ENCODE peak calls at places on chromosomes 2 and 18, in six cellular contexts. D is HCT116, G is sigmoid colon, R is tibial nerve, X is heart left ventricle, W is IMR-90. J is an unnamed sample. For H3K4me1 and H3K27me3, the result is how much of the 10 kb centered on the place peaks cover.

GRCh38 chr18:12102136-12102842 is 8.6 kb downstream of the ANKRD62 start:
- DNase-seq in W (no peak), D (no peak), X (no peak), R (no peak), G (no peak), J (no peak)

GRCh38 chr18:13461488-13461887 is 242.9 kb downstream of the LDLRAD4 start:
- DNase-seq in R (no peak), W (no peak), X (no peak), D (no peak), G (no peak), J (no peak)

GRCh38 chr2:96860065-96861029 is 2.5 kb upstream of the ANKRD39 start:
- DNase-seq in X (no peak), D (no peak), W (no peak), R (no peak), G (peak), J (no peak)

GRCh38 chr2:236872971-236873370 is 212.7 kb upstream of the COPS8 start:
- DNase-seq in X (no peak), G (no peak), R (no peak), D (no peak), W (no peak), J (no peak)

GRCh38 chr2:1654696-1655374 is 89.5 kb downstream of the PXDN start:
- DNase-seq in D (no peak), G (peak), R (no peak), W (no peak), X (no peak), J (no peak)

GRCh38 chr2:13669607-13670006 is 952.9 kb downstream of the TRIB2 start:
- DNase-seq in W (no peak), R (no peak), G (no peak), D (no peak), X (no peak), J (no peak)

GRCh38 chr2:151840216-151840691 is 12.0 kb upstream of the ARL5A start:
- DNase-seq in W (no peak), R (no peak), G (no peak), D (no peak), X (no peak), J (no peak)

GRCh38 chr2:219398721-219399333 is 11.1 kb upstream of the DNPEP start:
- DNase-seq in G (no peak), W (peak), D (no peak), R (no peak), X (no peak), J (peak)

GRCh38 chr2:121386707-121387106 is 101.7 kb upstream of the TFCP2L1 start:
- DNase-seq in X (no peak), R (no peak), G (no peak), D (no peak), W (peak), J (no peak)

GRCh38 chr2:145324748-145325147 is 804.8 kb upstream of the ZEB2 start:
- DNase-seq in R (no peak), W (no peak), X (no peak), G (no peak), D (no peak), J (no peak)
- TF ChIP-seq POLR2A in R (no peak), W (no peak), X (no peak), G (no peak), D (no peak), J (no peak)

GRCh38 chr2:25312958-25313710 is 28.6 kb downstream of the DNMT3A start:
- DNase-seq in W (no peak), D (no peak), R (no peak), G (no peak), X (no peak), J (no peak)

GRCh38 chr2:25310690-25310964 is 31.1 kb downstream of the DNMT3A start:
- DNase-seq in D (no peak), R (no peak), G (no peak), W (no peak), X (no peak), J (no peak)

GRCh38 chr2:25310965-25311865 is 30.5 kb downstream of the DNMT3A start:
- DNase-seq in X (peak), W (no peak), R (no peak), D (peak), G (no peak), J (peak)

GRCh38 chr2:25313711-25314513 is 27.8 kb downstream of the DNMT3A start:
- DNase-seq in R (no peak), W (no peak), X (no peak), D (no peak), G (no peak), J (no peak)

GRCh38 chr2:25311866-25312575 is 29.7 kb downstream of the DNMT3A start:
- DNase-seq in D (no peak), R (no peak), W (no peak), G (no peak), X (no peak), J (no peak)
- H3K4me1 ChIP-seq in D (under half), R (under half), W (under half), G (under half), X (half or more), J (half or more)

GRCh38 chr2:100139114-100139513 is 3.3 kb downstream of the AFF3 start:
- DNase-seq in R (no peak), X (no peak), D (no peak), W (no peak), G (no peak), J (no peak)
- H3K27me3 ChIP-seq in R (under half), X (under half), D (under half), W (under half), G (under half), J (under half)

GRCh38 chr2:26772064-26773001 is 8.2 kb downstream of the SLC35F6 start:
- DNase-seq in W (peak), R (peak), D (no peak), X (peak), G (peak), J (peak)
- TF ChIP-seq POLR2A in W (no peak), R (peak), D (no peak), X (peak), G (peak), J (peak)

GRCh38 chr2:127659408-127660290 is 13.7 kb downstream of the GPR17 start:
- DNase-seq in R (no peak), D (no peak), W (no peak), X (peak), G (peak), J (peak)

GRCh38 chr2:127662937-127663565 is 12.3 kb downstream of the LIMS2 start:
- DNase-seq in R (no peak), D (no peak), X (no peak), W (no peak), G (peak), J (peak)

GRCh38 chr2:127661949-127662510 is 13.3 kb downstream of the LIMS2 start:
- DNase-seq in G (peak), R (no peak), D (no peak), X (peak), W (no peak), J (peak)

GRCh38 chr2:127660291-127660578 is 14.3 kb downstream of the GPR17 start:
- DNase-seq in G (peak), X (no peak), R (no peak), W (no peak), D (no peak), J (peak)

DNA sequence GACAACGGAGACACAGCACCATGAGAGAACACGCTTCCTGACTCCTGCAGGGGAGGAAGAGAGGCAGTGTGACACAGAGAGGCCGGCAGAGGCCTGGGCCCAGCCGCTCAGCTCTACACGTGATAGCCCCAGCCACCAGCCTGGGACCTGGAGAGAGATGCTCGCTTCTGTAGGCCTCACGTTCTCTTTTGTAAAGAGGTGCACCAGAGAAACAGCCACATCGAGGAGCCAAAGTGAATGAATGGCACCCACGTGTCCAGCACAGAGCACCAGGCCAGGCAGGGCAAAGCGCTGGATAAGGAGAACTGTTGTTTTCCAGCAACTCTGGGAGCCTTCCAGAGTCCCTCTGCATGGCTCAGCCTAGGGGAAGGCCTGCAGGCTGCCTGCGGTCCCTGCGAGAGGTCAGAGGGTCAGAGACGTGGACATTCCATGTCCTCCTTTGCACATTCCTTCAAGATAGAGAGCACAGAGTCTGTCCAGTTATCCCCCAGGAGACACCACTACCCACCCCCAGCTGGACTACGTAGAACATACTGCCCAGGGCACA is 14.2 kb downstream of the LIMS2 start:
- DNase-seq in G (peak), X (no peak), R (no peak), D (no peak), W (peak), J (peak)
- H3K4me1 ChIP-seq in G (under half), X (half or more), R (half or more), D (under half), W (under half), J (half or more)

DNA sequence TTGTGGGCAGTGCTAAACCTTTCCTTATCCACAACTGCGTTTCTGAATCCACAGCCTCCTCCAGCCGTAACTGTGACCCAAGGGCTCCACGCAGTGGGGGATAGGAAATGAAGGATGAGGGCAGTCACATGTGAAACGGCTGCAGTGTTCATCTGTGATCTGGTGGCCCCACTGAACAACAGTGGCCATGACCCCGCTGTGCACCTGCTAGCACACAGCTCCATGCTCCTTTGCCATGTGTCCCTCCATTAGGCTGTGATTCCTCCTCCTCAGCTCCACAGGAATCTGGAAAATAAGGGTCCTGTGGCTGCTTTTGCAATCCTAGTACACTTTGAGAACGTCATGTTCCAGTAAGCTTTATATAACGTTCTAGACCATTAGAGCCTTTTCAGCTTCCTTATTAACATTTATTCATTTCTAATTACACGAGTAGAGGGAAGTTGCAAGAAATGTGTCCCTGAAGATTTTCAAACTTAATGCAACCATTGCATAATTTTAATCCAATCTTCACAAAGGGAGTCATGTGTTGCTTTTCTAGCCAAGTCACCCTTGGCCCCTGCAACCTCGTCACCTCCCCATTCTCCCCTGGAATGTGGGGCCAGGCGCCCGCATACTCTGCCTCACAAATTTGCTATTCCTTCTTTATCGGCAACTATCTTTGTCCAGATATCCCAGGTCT is 7.1 kb upstream of the NAPG start:
- DNase-seq in X (peak), D (no peak), W (peak), G (peak), R (peak), J (peak)
- H3K27me3 ChIP-seq in X (under half), D (under half), W (under half), G (under half), R (under half), J (under half)

DNA sequence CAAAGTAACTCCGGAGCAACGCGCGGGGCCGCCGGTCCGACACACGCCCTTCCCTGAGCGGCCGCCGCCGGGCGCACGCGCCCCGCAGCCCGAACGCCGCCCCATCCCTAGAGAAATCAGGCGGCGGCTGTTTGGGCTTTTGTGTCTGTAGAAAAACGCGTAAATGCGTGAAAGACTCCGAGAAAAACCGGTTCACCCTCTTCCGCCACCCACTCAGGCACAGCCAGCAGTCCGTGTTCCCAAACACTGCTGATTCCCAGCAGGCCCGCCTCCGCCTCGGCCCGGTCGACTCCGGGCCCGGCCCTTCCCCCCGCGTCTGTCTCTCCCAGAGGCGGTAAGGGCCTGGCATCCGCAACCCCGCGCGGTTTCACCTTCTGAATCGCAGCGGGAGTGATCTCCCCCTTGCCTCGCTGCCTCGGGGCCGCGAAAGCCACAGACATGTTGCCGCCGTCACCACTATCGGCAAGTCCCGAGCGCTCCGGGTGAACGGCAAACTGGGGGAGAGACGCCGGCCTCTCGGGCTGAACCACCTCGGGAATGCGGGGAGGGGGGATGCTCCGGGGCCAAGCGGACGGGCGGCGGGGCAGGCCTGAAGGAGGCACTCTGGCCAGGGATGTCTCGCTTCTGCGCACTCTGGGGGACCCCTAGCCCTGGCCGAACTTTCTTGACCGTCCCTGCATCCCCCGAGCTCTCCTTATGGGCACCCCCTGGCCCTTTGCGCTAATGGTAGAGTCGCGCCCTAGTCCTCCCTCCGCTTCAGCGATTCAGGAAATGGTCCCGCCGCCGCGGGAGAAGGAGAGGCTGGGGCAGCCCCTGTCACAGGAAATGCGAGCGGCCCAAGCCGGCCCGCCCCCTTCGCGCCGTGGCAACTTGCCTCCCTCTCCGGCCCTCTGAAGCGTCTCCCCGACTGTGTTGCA is at the start of gene SS18:
- DNase-seq in R (peak), X (peak), D (peak), W (peak), G (peak), J (peak)
- TF ChIP-seq POLR2A in R (peak), X (peak), D (peak), W (peak), G (no peak), J (peak)

GRCh38 chr2:98510322-98510662 is 65.6 kb downstream of the INPP4A start:
- DNase-seq in D (no peak), R (no peak), G (no peak), X (no peak), W (no peak), J (no peak)
- H3K4me1 ChIP-seq in D (under half), R (under half), G (under half), X (under half), W (under half), J (under half)

GRCh38 chr18:74488864-74489263 is 7.3 kb upstream of the CNDP2 start:
- DNase-seq in X (no peak), D (no peak), R (no peak), W (no peak), G (no peak), J (no peak)
- H3K27me3 ChIP-seq in X (under half), D (under half), R (under half), W (under half), G (under half), J (under half)

DNA sequence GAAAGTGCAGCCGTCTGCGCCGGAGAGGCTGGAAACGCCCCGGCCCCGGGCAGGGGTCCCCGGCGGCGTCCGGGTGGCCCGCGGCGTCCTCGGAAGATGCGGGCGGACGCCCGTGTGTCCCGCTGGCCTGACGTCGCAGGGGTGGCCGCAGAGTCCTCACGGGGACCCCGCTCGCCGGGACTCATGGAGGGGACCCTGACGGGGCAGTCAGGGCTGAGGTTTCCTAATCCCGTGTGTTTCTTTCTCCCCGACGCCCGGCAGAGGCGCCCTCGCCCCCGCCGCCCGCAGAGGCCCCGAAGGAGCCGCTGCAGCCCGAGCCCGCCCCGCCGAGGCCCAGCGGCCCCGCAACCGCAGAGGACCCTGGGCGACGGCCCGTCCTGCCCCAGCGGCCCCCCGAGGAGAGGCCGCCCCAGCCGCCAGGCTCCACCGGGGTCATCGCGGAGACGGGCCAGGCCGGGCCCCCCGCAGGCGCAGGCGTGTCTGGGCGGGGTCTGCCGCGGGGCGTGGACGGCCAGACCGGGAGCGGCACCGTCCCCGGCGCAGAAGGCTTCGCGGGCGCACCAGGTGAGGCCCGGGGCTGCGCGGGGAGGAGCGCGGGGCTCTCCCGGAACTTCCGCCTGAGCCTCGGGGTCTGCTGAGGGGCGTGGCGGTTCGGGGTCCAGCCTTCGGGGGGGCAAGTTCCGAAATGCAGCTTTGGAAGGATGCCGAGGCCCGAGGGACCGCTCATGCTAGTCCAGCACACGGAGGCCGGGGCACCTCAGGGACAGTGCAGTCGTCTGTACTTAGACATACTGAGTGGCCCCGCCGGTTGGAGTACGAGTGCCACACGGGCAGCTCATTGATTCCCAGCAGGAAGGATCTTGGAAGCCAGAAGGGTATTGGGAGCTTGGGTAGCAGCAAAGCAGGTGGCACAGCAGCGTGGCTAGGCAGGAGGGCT is 60.0 kb downstream of the EMILIN2 start:
- DNase-seq in G (no peak), W (no peak), D (no peak), R (no peak), X (no peak), J (peak)
- TF ChIP-seq POLR2A in G (no peak), W (no peak), D (peak), R (no peak), X (no peak), J (peak)

J was measured in transverse colon.